ENCODE peak calls at places on chromosomes 1 and 21, in five cellular contexts. One of them, this sample, is unnamed.

GRCh38 chr1:917466-918091 is 6.1 kb upstream of the SAMD11 start:
- DNase-seq in mesendoderm: no peak
- DNase-seq in upper lobe of right lung: no peak
- DNase-seq in pancreas: no peak
- DNase-seq in prostate gland: no peak
- DNase-seq in this sample: no peak

GRCh38 chr1:62438163-62438562 is 1.3 kb downstream of the USP1 start:
- DNase-seq in mesendoderm: peak; percentile 6
- DNase-seq in upper lobe of right lung: no peak
- DNase-seq in pancreas: no peak
- DNase-seq in prostate gland: no peak
- DNase-seq in this sample: no peak

GRCh38 chr1:152777510-152778137 is 2.7 kb downstream of the LCE1F start:
- DNase-seq in prostate gland: no peak
- DNase-seq in mesendoderm: peak; percentile 33
- DNase-seq in pancreas: no peak
- DNase-seq in upper lobe of right lung: no peak
- DNase-seq in this sample: peak; percentile 44

GRCh38 chr1:229696385-229696784 is 70.3 kb downstream of the URB2 start:
- DNase-seq in upper lobe of right lung: no peak
- DNase-seq in prostate gland: no peak
- DNase-seq in mesendoderm: peak; percentile 36
- DNase-seq in pancreas: no peak
- DNase-seq in this sample: no peak

GRCh38 chr1:212225416-212225815 is 59.8 kb upstream of the PPP2R5A start:
- DNase-seq in mesendoderm: no peak
- DNase-seq in prostate gland: no peak
- DNase-seq in pancreas: no peak
- DNase-seq in upper lobe of right lung: no peak
- DNase-seq in this sample: no peak

GRCh38 chr1:75908717-75909152 is 23.5 kb downstream of the ASB17 start:
- DNase-seq in upper lobe of right lung: no peak
- DNase-seq in prostate gland: no peak
- DNase-seq in pancreas: no peak
- DNase-seq in mesendoderm: peak; percentile 79
- DNase-seq in this sample: peak; percentile 53

GRCh38 chr1:72530646-72531045 is 248.3 kb upstream of the NEGR1 start:
- DNase-seq in upper lobe of right lung: no peak
- DNase-seq in prostate gland: no peak
- DNase-seq in mesendoderm: no peak
- DNase-seq in pancreas: no peak
- DNase-seq in this sample: no peak

GRCh38 chr1:228802386-228803221 is 67.3 kb downstream of the RHOU start:
- DNase-seq in pancreas: no peak
- DNase-seq in prostate gland: no peak
- DNase-seq in upper lobe of right lung: no peak
- DNase-seq in mesendoderm: no peak
- DNase-seq in this sample: no peak

GRCh38 chr21:32817206-32817605 is 45.7 kb upstream of the PAXBP1 start:
- DNase-seq in upper lobe of right lung: no peak
- DNase-seq in mesendoderm: peak; percentile 10
- DNase-seq in prostate gland: no peak
- DNase-seq in pancreas: peak; percentile 48
- DNase-seq in this sample: peak; percentile 72

GRCh38 chr1:115118086-115118485 is 28.8 kb upstream of the TSPAN2 start:
- DNase-seq in mesendoderm: peak; percentile 27
- DNase-seq in upper lobe of right lung: no peak
- DNase-seq in pancreas: no peak
- DNase-seq in prostate gland: no peak
- DNase-seq in this sample: no peak

GRCh38 chr1:212635141-212635601 is 26.6 kb downstream of the ATF3 start:
- DNase-seq in prostate gland: no peak
- DNase-seq in pancreas: no peak
- DNase-seq in mesendoderm: no peak
- DNase-seq in upper lobe of right lung: peak; percentile 68
- DNase-seq in this sample: no peak

GRCh38 chr1:111203681-111204210 is 3.3 kb upstream of the DENND2D start:
- DNase-seq in upper lobe of right lung: peak; percentile 97
- DNase-seq in prostate gland: peak; percentile 69
- DNase-seq in mesendoderm: no peak
- DNase-seq in pancreas: peak; percentile 84
- DNase-seq in this sample: peak; percentile 80

GRCh38 chr1:6162773-6163172 is 17.3 kb downstream of the CHD5 start:
- DNase-seq in prostate gland: no peak
- DNase-seq in upper lobe of right lung: no peak
- DNase-seq in pancreas: no peak
- DNase-seq in mesendoderm: peak; percentile 52
- DNase-seq in this sample: no peak

GRCh38 chr1:226628624-226629155 is 80.1 kb downstream of the STUM start:
- DNase-seq in pancreas: no peak
- DNase-seq in mesendoderm: no peak
- DNase-seq in prostate gland: no peak
- DNase-seq in upper lobe of right lung: peak; percentile 31
- DNase-seq in this sample: no peak

GRCh38 chr21:45285266-45285931 is 2.3 kb downstream of the POFUT2 start:
- DNase-seq in pancreas: peak; percentile 8
- DNase-seq in prostate gland: no peak
- DNase-seq in mesendoderm: no peak
- DNase-seq in upper lobe of right lung: peak; percentile 44
- DNase-seq in this sample: no peak

GRCh38 chr1:158353333-158354038 is at the start of gene CD1E:
- DNase-seq in mesendoderm: no peak
- DNase-seq in upper lobe of right lung: no peak
- DNase-seq in prostate gland: no peak
- DNase-seq in pancreas: no peak
- DNase-seq in this sample: no peak

GRCh38 chr1:234780531-234781162 is 170.7 kb upstream of the IRF2BP2 start:
- DNase-seq in mesendoderm: peak; percentile 60
- DNase-seq in prostate gland: no peak
- DNase-seq in pancreas: no peak
- DNase-seq in upper lobe of right lung: no peak
- DNase-seq in this sample: peak; percentile 38

GRCh38 chr1:90402893-90403849 is 313.9 kb downstream of the BARHL2 start:
- DNase-seq in pancreas: peak; percentile 84
- DNase-seq in mesendoderm: peak; percentile 90
- DNase-seq in upper lobe of right lung: no peak
- DNase-seq in prostate gland: peak; percentile 25
- DNase-seq in this sample: peak; percentile 75

GRCh38 chr1:202888204-202888506 is 794 bp downstream of the RABIF start:
- DNase-seq in upper lobe of right lung: no peak
- DNase-seq in prostate gland: no peak
- DNase-seq in pancreas: no peak
- DNase-seq in mesendoderm: no peak
- DNase-seq in this sample: no peak

GRCh38 chr21:25639167-25639921 is at the start of gene JAM2:
- DNase-seq in upper lobe of right lung: peak; percentile 67
- DNase-seq in pancreas: peak; percentile 11
- DNase-seq in mesendoderm: peak; percentile 68
- DNase-seq in prostate gland: peak; percentile 9
- DNase-seq in this sample: no peak
- H3K27me3 ChIP-seq in upper lobe of right lung: no peaks in the 10 kb centered on the region
- H3K27me3 ChIP-seq in pancreas: no peaks in the 10 kb centered on the region
- H3K27me3 ChIP-seq in mesendoderm: peaks cover 2% of the 10 kb centered on the region
- H3K27me3 ChIP-seq in prostate gland: no peaks in the 10 kb centered on the region
- H3K27me3 ChIP-seq in this sample: no peaks in the 10 kb centered on the region

GRCh38 chr1:175179837-175180590 is 12.6 kb downstream of the KIAA0040 start:
- DNase-seq in prostate gland: no peak
- DNase-seq in mesendoderm: no peak
- DNase-seq in pancreas: no peak
- DNase-seq in upper lobe of right lung: no peak
- DNase-seq in this sample: no peak
- H3K4me1 ChIP-seq in prostate gland: no peaks in the 10 kb centered on the region
- H3K4me1 ChIP-seq in mesendoderm: no peaks in the 10 kb centered on the region
- H3K4me1 ChIP-seq in pancreas: peaks cover 9% of the 10 kb centered on the region
- H3K4me1 ChIP-seq in upper lobe of right lung: peaks cover 50% of the 10 kb centered on the region
- H3K4me1 ChIP-seq in this sample: no peaks in the 10 kb centered on the region

GRCh38 chr1:4071675-4072074 is 171.6 kb upstream of the C1orf174 start:
- DNase-seq in prostate gland: no peak
- DNase-seq in mesendoderm: no peak
- DNase-seq in pancreas: no peak
- DNase-seq in upper lobe of right lung: peak; percentile 21
- DNase-seq in this sample: no peak
- H3K27me3 ChIP-seq in prostate gland: peaks cover 4% of the 10 kb centered on the region
- H3K27me3 ChIP-seq in mesendoderm: no peaks in the 10 kb centered on the region
- H3K27me3 ChIP-seq in pancreas: no peaks in the 10 kb centered on the region
- H3K27me3 ChIP-seq in upper lobe of right lung: peaks cover 5% of the 10 kb centered on the region
- H3K27me3 ChIP-seq in this sample: no peaks in the 10 kb centered on the region

DNA sequence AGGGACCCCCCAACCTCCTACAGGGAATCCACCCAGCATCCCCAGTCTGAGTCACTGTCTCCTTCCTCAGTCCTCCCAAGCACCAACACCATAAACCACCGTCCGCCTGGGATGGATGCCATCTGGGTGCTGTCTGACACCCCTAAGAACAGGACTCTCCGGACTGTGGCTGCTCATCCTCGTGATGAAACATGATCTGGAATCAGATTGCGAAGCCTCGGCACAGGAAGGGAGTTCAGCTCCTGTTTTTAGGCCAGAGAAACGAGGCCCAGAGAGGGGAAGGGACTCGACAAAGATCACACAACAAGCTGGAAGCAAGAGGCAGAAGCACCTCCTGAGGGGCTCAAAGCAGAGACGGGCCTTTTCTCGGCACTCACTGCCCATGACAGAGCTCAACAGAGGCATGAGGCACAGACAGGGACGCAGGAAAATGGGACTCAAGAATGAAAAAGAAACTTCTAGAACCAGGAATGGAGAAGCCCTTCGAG is 8.4 kb downstream of the KCNN3 start:
- DNase-seq in prostate gland: no peak
- DNase-seq in mesendoderm: no peak
- DNase-seq in upper lobe of right lung: no peak
- DNase-seq in pancreas: no peak
- DNase-seq in this sample: no peak
- H3K4me1 ChIP-seq in prostate gland: no peaks in the 10 kb centered on the region
- H3K4me1 ChIP-seq in mesendoderm: peaks cover 3% of the 10 kb centered on the region
- H3K4me1 ChIP-seq in upper lobe of right lung: peaks cover 9% of the 10 kb centered on the region
- H3K4me1 ChIP-seq in pancreas: no peaks in the 10 kb centered on the region
- H3K4me1 ChIP-seq in this sample: no peaks in the 10 kb centered on the region

GRCh38 chr1:22595108-22595507 is 31.8 kb downstream of the EPHA8 start:
- DNase-seq in prostate gland: no peak
- DNase-seq in pancreas: no peak
- DNase-seq in mesendoderm: no peak
- DNase-seq in upper lobe of right lung: no peak
- DNase-seq in this sample: no peak
- H3K27me3 ChIP-seq in prostate gland: peaks cover 21% of the 10 kb centered on the region
- H3K27me3 ChIP-seq in pancreas: no peaks in the 10 kb centered on the region
- H3K27me3 ChIP-seq in mesendoderm: no peaks in the 10 kb centered on the region
- H3K27me3 ChIP-seq in upper lobe of right lung: peaks cover 41% of the 10 kb centered on the region
- H3K27me3 ChIP-seq in this sample: no peaks in the 10 kb centered on the region

GRCh38 chr1:206509612-206510257 is 2.4 kb downstream of the RASSF5 start:
- DNase-seq in upper lobe of right lung: no peak
- DNase-seq in mesendoderm: no peak
- DNase-seq in pancreas: no peak
- DNase-seq in prostate gland: no peak
- DNase-seq in this sample: no peak

GRCh38 chr1:206508956-206509355 is 1.6 kb downstream of the RASSF5 start:
- DNase-seq in prostate gland: peak; percentile 33
- DNase-seq in mesendoderm: no peak
- DNase-seq in pancreas: no peak
- DNase-seq in upper lobe of right lung: peak; percentile 62
- DNase-seq in this sample: no peak

GRCh38 chr1:206507395-206508129 is at the start of gene RASSF5:
- DNase-seq in pancreas: peak; percentile 92
- DNase-seq in upper lobe of right lung: peak; percentile 96
- DNase-seq in mesendoderm: peak; percentile 79
- DNase-seq in prostate gland: peak; percentile 89
- DNase-seq in this sample: peak; percentile 59

GRCh38 chr1:206506803-206507394 is 432 bp upstream of the RASSF5 start:
- DNase-seq in upper lobe of right lung: peak; percentile 73
- DNase-seq in pancreas: peak; percentile 36
- DNase-seq in mesendoderm: no peak
- DNase-seq in prostate gland: no peak
- DNase-seq in this sample: no peak

GRCh38 chr1:206508130-206508884 is 976 bp downstream of the RASSF5 start:
- DNase-seq in prostate gland: no peak
- DNase-seq in mesendoderm: no peak
- DNase-seq in upper lobe of right lung: peak; percentile 41
- DNase-seq in pancreas: no peak
- DNase-seq in this sample: no peak
- H3K4me1 ChIP-seq in prostate gland: no peaks in the 10 kb centered on the region
- H3K4me1 ChIP-seq in mesendoderm: no peaks in the 10 kb centered on the region
- H3K4me1 ChIP-seq in upper lobe of right lung: peaks cover 58% of the 10 kb centered on the region
- H3K4me1 ChIP-seq in pancreas: peaks cover 12% of the 10 kb centered on the region
- H3K4me1 ChIP-seq in this sample: peaks cover 19% of the 10 kb centered on the region

This sample was measured in Caco-2.